ENCODE peak calls at places on chromosome 4, in nine cellular contexts. W is pulmonary artery endothelial cell; X is mesendoderm; V is stimulated activated CD4-positive, alpha-beta T cell treated with anti-CD3 and anti-CD28 coated beads, Interleukin-2, amount 100 ng/mL, for 24 hours; K is kidney epithelial cell; G is iPS-NIHi11; P is CD8-positive, alpha-beta T cell; O is choroid plexus epithelial cell; I is kidney tubule cell. S is an unnamed sample.

GRCh38 chr4:71554025-71554424 is 215.2 kb downstream of the SLC4A4 start:
- DNase-seq in O (no peak), X (no peak), V (no peak), K (no peak), I (no peak), P (no peak), G (no peak), W (no peak), S (no peak)

GRCh38 chr4:173522160-173522873 is 7.7 kb downstream of the HAND2 start:
- DNase-seq in I (peak), O (peak), G (peak), V (no peak), K (no peak), P (no peak), W (no peak), X (peak), S (peak)

GRCh38 chr4:148674891-148675290 is 232.7 kb upstream of the NR3C2 start:
- DNase-seq in O (no peak), V (no peak), K (no peak), W (no peak), P (no peak), I (no peak), X (no peak), G (no peak), S (no peak)

GRCh38 chr4:114116861-114117260 is 137.4 kb upstream of the ARSJ start:
- DNase-seq in X (no peak), V (no peak), P (no peak), O (no peak), I (no peak), K (no peak), W (no peak), G (no peak), S (no peak)

GRCh38 chr4:7861440-7861881 is 78.2 kb downstream of the AFAP1 start:
- DNase-seq in W (peak), P (no peak), X (peak), G (peak), K (no peak), I (peak), O (peak), V (no peak), S (peak)

GRCh38 chr4:20172070-20172760 is 79.5 kb upstream of the SLIT2 start:
- DNase-seq in P (no peak), I (no peak), K (no peak), O (no peak), V (no peak), X (peak), G (no peak), W (no peak), S (no peak)

GRCh38 chr4:108620101-108620932 is at the start of gene RPL34:
- DNase-seq in O (peak), V (peak), P (peak), G (peak), K (peak), I (peak), W (peak), X (peak), S (peak)

GRCh38 chr4:141021397-141022194 is 111.7 kb downstream of the RNF150 start:
- DNase-seq in G (no peak), K (no peak), P (no peak), W (no peak), X (no peak), I (no peak), O (no peak), V (no peak), S (no peak)

GRCh38 chr4:84324850-84325249 is 174.2 kb downstream of the NKX6-1 start:
- DNase-seq in V (no peak), O (no peak), P (no peak), W (no peak), G (no peak), I (peak), K (no peak), X (no peak), S (peak)

GRCh38 chr4:8355864-8356565 is 84.5 kb downstream of the ACOX3 start:
- DNase-seq in I (no peak), V (no peak), P (no peak), K (no peak), W (no peak), O (peak), G (no peak), X (peak), S (no peak)

GRCh38 chr4:158304694-158305093 is 94.4 kb downstream of the TMEM144 start:
- DNase-seq in V (no peak), X (no peak), K (no peak), I (no peak), O (no peak), G (no peak), W (no peak), P (no peak), S (no peak)

GRCh38 chr4:61374612-61374920 is 174.4 kb downstream of the ADGRL3 start:
- DNase-seq in K (no peak), O (peak), I (no peak), W (no peak), G (no peak), P (no peak), X (no peak), V (no peak), S (peak)

GRCh38 chr4:89298160-89298559 is 9.4 kb downstream of the GPRIN3 start:
- DNase-seq in K (no peak), O (no peak), W (no peak), I (peak), P (no peak), X (no peak), V (no peak), G (no peak), S (no peak)

GRCh38 chr4:24303926-24304325 is 280.4 kb downstream of the DHX15 start:
- DNase-seq in G (no peak), X (no peak), I (no peak), O (no peak), P (no peak), K (no peak), W (no peak), V (no peak), S (no peak)

GRCh38 chr4:77415689-77416088 is 189.9 kb upstream of the CXCL13 start:
- DNase-seq in V (no peak), W (no peak), P (no peak), K (no peak), O (no peak), G (no peak), X (no peak), I (no peak), S (no peak)

GRCh38 chr4:28702571-28702970 is 1841.9 kb downstream of the STIM2 start:
- DNase-seq in W (no peak), I (no peak), O (peak), V (no peak), P (no peak), X (no peak), K (no peak), G (no peak), S (no peak)

GRCh38 chr4:86977621-86978184 is 42.9 kb downstream of the AFF1 start:
- DNase-seq in G (no peak), X (no peak), K (peak), I (peak), W (peak), O (peak), V (no peak), P (no peak), S (no peak)

GRCh38 chr4:3361896-3362295 is 69.1 kb downstream of the RGS12 start:
- DNase-seq in P (no peak), I (no peak), K (no peak), W (no peak), O (no peak), V (no peak), X (no peak), G (no peak), S (no peak)

GRCh38 chr4:40205259-40206198 is 8.7 kb downstream of the RHOH start:
- DNase-seq in W (no peak), O (no peak), V (no peak), X (peak), K (no peak), P (no peak), G (no peak), I (no peak), S (no peak)

GRCh38 chr4:176270669-176271068 is 1.6 kb upstream of the ASB5 start:
- DNase-seq in X (peak), I (peak), G (peak), V (no peak), P (no peak), K (peak), W (no peak), O (peak), S (no peak)

GRCh38 chr4:118282692-118283091 is 70.1 kb downstream of the PRSS12 start:
- DNase-seq in I (peak), O (peak), V (peak), K (no peak), G (no peak), W (no peak), X (peak), P (no peak), S (no peak)

GRCh38 chr4:152807294-152807829 is 27.6 kb downstream of the ARFIP1 start:
- DNase-seq in W (no peak), I (peak), K (peak), P (no peak), X (no peak), G (no peak), V (no peak), O (peak), S (no peak)

GRCh38 chr4:4704267-4704666 is 155.2 kb upstream of the MSX1 start:
- DNase-seq in P (no peak), X (no peak), G (no peak), O (peak), K (no peak), W (no peak), I (no peak), V (no peak), S (no peak)

GRCh38 chr4:41939016-41939623 is 3.9 kb downstream of the TMEM33 start:
- DNase-seq in G (no peak), V (no peak), I (peak), X (peak), K (no peak), W (no peak), O (peak), P (no peak), S (no peak)

GRCh38 chr4:152310223-152310622 is 225.7 kb downstream of the FBXW7 start:
- DNase-seq in G (no peak), K (peak), P (no peak), X (peak), I (peak), O (peak), W (no peak), V (no peak), S (no peak)

GRCh38 chr4:159307929-159308328 is 205.1 kb downstream of the RAPGEF2 start:
- DNase-seq in K (no peak), X (peak), V (no peak), P (no peak), W (no peak), I (no peak), O (no peak), G (no peak), S (no peak)

GRCh38 chr4:68074397-68074796 is 55.3 kb downstream of the TMPRSS11F start:
- DNase-seq in K (peak), I (peak), W (no peak), V (no peak), X (peak), O (no peak), P (no peak), G (no peak), S (no peak)

GRCh38 chr4:166816901-166817300 is 417.4 kb downstream of the SPOCK3 start:
- DNase-seq in P (no peak), G (no peak), V (no peak), X (no peak), I (peak), K (peak), W (no peak), O (peak), S (no peak)

GRCh38 chr4:15131551-15131950 is 129.3 kb downstream of the CPEB2 start:
- DNase-seq in G (peak), O (no peak), X (peak), P (no peak), V (no peak), W (no peak), I (no peak), K (no peak), S (no peak)

GRCh38 chr4:103786014-103786413 is 66.2 kb upstream of the TACR3 start:
- DNase-seq in W (no peak), P (no peak), O (peak), I (peak), V (no peak), G (peak), X (peak), K (no peak), S (peak)

GRCh38 chr4:65668201-65669007 is 1.9 kb downstream of the EPHA5 start:
- DNase-seq in W (no peak), G (no peak), O (peak), P (no peak), K (no peak), I (no peak), V (no peak), X (peak), S (peak)

GRCh38 chr4:74223801-74224200 is 65.9 kb downstream of the MTHFD2L start:
- DNase-seq in W (no peak), I (peak), P (no peak), V (no peak), G (no peak), O (peak), K (no peak), X (no peak), S (no peak)

GRCh38 chr4:64158648-64159326 is 250.5 kb downstream of the TECRL start:
- DNase-seq in K (peak), V (peak), W (peak), X (peak), P (no peak), I (peak), O (peak), G (peak), S (peak)